ENCODE peak calls at places on chromosome 12, in five cellular contexts. One of them, this sample, is unnamed.

GRCh38 chr12:19666070-19666469 is 226.8 kb downstream of the AEBP2 start:
- DNase-seq in stimulated activated naive CD8-positive, alpha-beta T cell treated with anti-CD3 and anti-CD28 coated beads, Interleukin-15, Interleukin-2, amounts not matched to agents 100 U/mL and 50 U/mL, for 24 hours: no peak
- DNase-seq in amniotic stem cell: no peak
- DNase-seq in adrenal gland: no peak
- DNase-seq in stimulated activated CD4-positive, alpha-beta T cell treated with anti-CD3 and anti-CD28 coated beads, Interleukin-12 subunit alpha, Interleukin-12 subunit beta, amount 100 ng/mL, for 4 hours: no peak
- DNase-seq in this sample: no peak

GRCh38 chr12:57816855-57817151 is 1.7 kb downstream of the AVIL start:
- DNase-seq in stimulated activated naive CD8-positive, alpha-beta T cell treated with anti-CD3 and anti-CD28 coated beads, Interleukin-15, Interleukin-2, amounts not matched to agents 100 U/mL and 50 U/mL, for 24 hours: no peak
- DNase-seq in amniotic stem cell: no peak
- DNase-seq in adrenal gland: no peak
- DNase-seq in stimulated activated CD4-positive, alpha-beta T cell treated with anti-CD3 and anti-CD28 coated beads, Interleukin-12 subunit alpha, Interleukin-12 subunit beta, amount 100 ng/mL, for 4 hours: no peak
- DNase-seq in this sample: peak

GRCh38 chr12:46260153-46260912 is 8.5 kb downstream of the SLC38A1 start:
- DNase-seq in stimulated activated naive CD8-positive, alpha-beta T cell treated with anti-CD3 and anti-CD28 coated beads, Interleukin-15, Interleukin-2, amounts not matched to agents 100 U/mL and 50 U/mL, for 24 hours: no peak
- DNase-seq in amniotic stem cell: peak
- DNase-seq in adrenal gland: no peak
- DNase-seq in stimulated activated CD4-positive, alpha-beta T cell treated with anti-CD3 and anti-CD28 coated beads, Interleukin-12 subunit alpha, Interleukin-12 subunit beta, amount 100 ng/mL, for 4 hours: no peak
- DNase-seq in this sample: no peak

GRCh38 chr12:32445356-32445755 is 46.0 kb downstream of the FGD4 start:
- DNase-seq in stimulated activated naive CD8-positive, alpha-beta T cell treated with anti-CD3 and anti-CD28 coated beads, Interleukin-15, Interleukin-2, amounts not matched to agents 100 U/mL and 50 U/mL, for 24 hours: no peak
- DNase-seq in amniotic stem cell: no peak
- DNase-seq in adrenal gland: no peak
- DNase-seq in stimulated activated CD4-positive, alpha-beta T cell treated with anti-CD3 and anti-CD28 coated beads, Interleukin-12 subunit alpha, Interleukin-12 subunit beta, amount 100 ng/mL, for 4 hours: no peak
- DNase-seq in this sample: no peak

GRCh38 chr12:49413796-49414195 is 46.5 kb downstream of the SPATS2 start:
- DNase-seq in stimulated activated naive CD8-positive, alpha-beta T cell treated with anti-CD3 and anti-CD28 coated beads, Interleukin-15, Interleukin-2, amounts not matched to agents 100 U/mL and 50 U/mL, for 24 hours: no peak
- DNase-seq in amniotic stem cell: no peak
- DNase-seq in adrenal gland: no peak
- DNase-seq in stimulated activated CD4-positive, alpha-beta T cell treated with anti-CD3 and anti-CD28 coated beads, Interleukin-12 subunit alpha, Interleukin-12 subunit beta, amount 100 ng/mL, for 4 hours: no peak
- DNase-seq in this sample: no peak

GRCh38 chr12:131357152-131357747 is 353.6 kb upstream of the SFSWAP start:
- DNase-seq in stimulated activated naive CD8-positive, alpha-beta T cell treated with anti-CD3 and anti-CD28 coated beads, Interleukin-15, Interleukin-2, amounts not matched to agents 100 U/mL and 50 U/mL, for 24 hours: no peak
- DNase-seq in amniotic stem cell: no peak
- DNase-seq in adrenal gland: no peak
- DNase-seq in stimulated activated CD4-positive, alpha-beta T cell treated with anti-CD3 and anti-CD28 coated beads, Interleukin-12 subunit alpha, Interleukin-12 subunit beta, amount 100 ng/mL, for 4 hours: no peak
- DNase-seq in this sample: no peak

GRCh38 chr12:75476076-75476475 is 4.5 kb upstream of the GLIPR1 start:
- DNase-seq in stimulated activated naive CD8-positive, alpha-beta T cell treated with anti-CD3 and anti-CD28 coated beads, Interleukin-15, Interleukin-2, amounts not matched to agents 100 U/mL and 50 U/mL, for 24 hours: peak
- DNase-seq in amniotic stem cell: no peak
- DNase-seq in adrenal gland: no peak
- DNase-seq in stimulated activated CD4-positive, alpha-beta T cell treated with anti-CD3 and anti-CD28 coated beads, Interleukin-12 subunit alpha, Interleukin-12 subunit beta, amount 100 ng/mL, for 4 hours: no peak
- DNase-seq in this sample: no peak

GRCh38 chr12:59570134-59570533 is 25.7 kb upstream of the SLC16A7 start:
- DNase-seq in stimulated activated naive CD8-positive, alpha-beta T cell treated with anti-CD3 and anti-CD28 coated beads, Interleukin-15, Interleukin-2, amounts not matched to agents 100 U/mL and 50 U/mL, for 24 hours: no peak
- DNase-seq in amniotic stem cell: no peak
- DNase-seq in adrenal gland: no peak
- DNase-seq in stimulated activated CD4-positive, alpha-beta T cell treated with anti-CD3 and anti-CD28 coated beads, Interleukin-12 subunit alpha, Interleukin-12 subunit beta, amount 100 ng/mL, for 4 hours: no peak
- DNase-seq in this sample: no peak

GRCh38 chr12:109779382-109779781 is 53.8 kb downstream of the TRPV4 start:
- DNase-seq in stimulated activated naive CD8-positive, alpha-beta T cell treated with anti-CD3 and anti-CD28 coated beads, Interleukin-15, Interleukin-2, amounts not matched to agents 100 U/mL and 50 U/mL, for 24 hours: no peak
- DNase-seq in amniotic stem cell: no peak
- DNase-seq in adrenal gland: no peak
- DNase-seq in stimulated activated CD4-positive, alpha-beta T cell treated with anti-CD3 and anti-CD28 coated beads, Interleukin-12 subunit alpha, Interleukin-12 subunit beta, amount 100 ng/mL, for 4 hours: no peak
- DNase-seq in this sample: no peak

GRCh38 chr12:130142736-130143135 is 19.5 kb upstream of the FZD10 start:
- DNase-seq in stimulated activated naive CD8-positive, alpha-beta T cell treated with anti-CD3 and anti-CD28 coated beads, Interleukin-15, Interleukin-2, amounts not matched to agents 100 U/mL and 50 U/mL, for 24 hours: no peak
- DNase-seq in amniotic stem cell: no peak
- DNase-seq in adrenal gland: no peak
- DNase-seq in stimulated activated CD4-positive, alpha-beta T cell treated with anti-CD3 and anti-CD28 coated beads, Interleukin-12 subunit alpha, Interleukin-12 subunit beta, amount 100 ng/mL, for 4 hours: no peak
- DNase-seq in this sample: no peak

GRCh38 chr12:88300931-88301330 is 158.8 kb downstream of the TMTC3 start:
- DNase-seq in stimulated activated naive CD8-positive, alpha-beta T cell treated with anti-CD3 and anti-CD28 coated beads, Interleukin-15, Interleukin-2, amounts not matched to agents 100 U/mL and 50 U/mL, for 24 hours: no peak
- DNase-seq in amniotic stem cell: no peak
- DNase-seq in adrenal gland: no peak
- DNase-seq in stimulated activated CD4-positive, alpha-beta T cell treated with anti-CD3 and anti-CD28 coated beads, Interleukin-12 subunit alpha, Interleukin-12 subunit beta, amount 100 ng/mL, for 4 hours: no peak
- DNase-seq in this sample: no peak

GRCh38 chr12:76085159-76085868 is 829 bp upstream of the NAP1L1 start:
- DNase-seq in stimulated activated naive CD8-positive, alpha-beta T cell treated with anti-CD3 and anti-CD28 coated beads, Interleukin-15, Interleukin-2, amounts not matched to agents 100 U/mL and 50 U/mL, for 24 hours: peak
- DNase-seq in amniotic stem cell: no peak
- DNase-seq in adrenal gland: peak
- DNase-seq in stimulated activated CD4-positive, alpha-beta T cell treated with anti-CD3 and anti-CD28 coated beads, Interleukin-12 subunit alpha, Interleukin-12 subunit beta, amount 100 ng/mL, for 4 hours: no peak
- DNase-seq in this sample: no peak

GRCh38 chr12:131152587-131152986 is 198.9 kb downstream of the ADGRD1 start:
- DNase-seq in stimulated activated naive CD8-positive, alpha-beta T cell treated with anti-CD3 and anti-CD28 coated beads, Interleukin-15, Interleukin-2, amounts not matched to agents 100 U/mL and 50 U/mL, for 24 hours: no peak
- DNase-seq in amniotic stem cell: no peak
- DNase-seq in adrenal gland: no peak
- DNase-seq in stimulated activated CD4-positive, alpha-beta T cell treated with anti-CD3 and anti-CD28 coated beads, Interleukin-12 subunit alpha, Interleukin-12 subunit beta, amount 100 ng/mL, for 4 hours: no peak
- DNase-seq in this sample: no peak

GRCh38 chr12:94561943-94562411 is 88.4 kb downstream of the TMCC3 start:
- DNase-seq in stimulated activated naive CD8-positive, alpha-beta T cell treated with anti-CD3 and anti-CD28 coated beads, Interleukin-15, Interleukin-2, amounts not matched to agents 100 U/mL and 50 U/mL, for 24 hours: no peak
- DNase-seq in amniotic stem cell: no peak
- DNase-seq in adrenal gland: peak
- DNase-seq in stimulated activated CD4-positive, alpha-beta T cell treated with anti-CD3 and anti-CD28 coated beads, Interleukin-12 subunit alpha, Interleukin-12 subunit beta, amount 100 ng/mL, for 4 hours: no peak
- DNase-seq in this sample: peak

This sample was measured in transverse colon.